ENCODE peak calls at places on chromosome 20, in eight cellular contexts. One of them, this sample, is unnamed.

GRCh38 chr20:63060057-63060991 is 53.6 kb upstream of the BHLHE23 start:
- DNase-seq in AG04450: no peak
- DNase-seq in BJ: no peak
- DNase-seq in Panc1: no peak
- DNase-seq in AG09309: peak; percentile 14
- DNase-seq in effector memory CD4-positive, alpha-beta T cell: no peak
- DNase-seq in tibial nerve: no peak
- DNase-seq in PC-9: no peak
- DNase-seq in this sample: no peak

GRCh38 chr20:37354210-37355195 is 8.6 kb downstream of the SRC start:
- DNase-seq in PC-9: no peak
- DNase-seq in BJ: no peak
- DNase-seq in AG09309: no peak
- DNase-seq in effector memory CD4-positive, alpha-beta T cell: no peak
- DNase-seq in tibial nerve: no peak
- DNase-seq in Panc1: no peak
- DNase-seq in AG04450: no peak
- DNase-seq in this sample: no peak

GRCh38 chr20:9831032-9831431 is 7.8 kb downstream of the PAK5 start:
- DNase-seq in effector memory CD4-positive, alpha-beta T cell: no peak
- DNase-seq in AG04450: no peak
- DNase-seq in BJ: no peak
- DNase-seq in PC-9: no peak
- DNase-seq in Panc1: no peak
- DNase-seq in AG09309: no peak
- DNase-seq in tibial nerve: no peak
- DNase-seq in this sample: no peak

GRCh38 chr20:34368547-34368946 is 5.5 kb downstream of the ITCH start:
- DNase-seq in BJ: no peak
- DNase-seq in effector memory CD4-positive, alpha-beta T cell: no peak
- DNase-seq in AG09309: no peak
- DNase-seq in AG04450: no peak
- DNase-seq in Panc1: no peak
- DNase-seq in tibial nerve: no peak
- DNase-seq in PC-9: no peak
- DNase-seq in this sample: no peak

GRCh38 chr20:37299718-37300529 is 10.5 kb downstream of the MANBAL start:
- DNase-seq in BJ: no peak
- DNase-seq in effector memory CD4-positive, alpha-beta T cell: no peak
- DNase-seq in PC-9: no peak
- DNase-seq in AG09309: no peak
- DNase-seq in tibial nerve: no peak
- DNase-seq in AG04450: no peak
- DNase-seq in Panc1: no peak
- DNase-seq in this sample: no peak

GRCh38 chr20:1202762-1203504 is at the start of gene C20orf202:
- DNase-seq in Panc1: no peak
- DNase-seq in effector memory CD4-positive, alpha-beta T cell: no peak
- DNase-seq in PC-9: no peak
- DNase-seq in AG09309: no peak
- DNase-seq in BJ: no peak
- DNase-seq in tibial nerve: no peak
- DNase-seq in AG04450: no peak
- DNase-seq in this sample: no peak

GRCh38 chr20:37396520-37397075 is 50.7 kb downstream of the SRC start:
- DNase-seq in tibial nerve: no peak
- DNase-seq in BJ: no peak
- DNase-seq in Panc1: no peak
- DNase-seq in AG04450: no peak
- DNase-seq in PC-9: no peak
- DNase-seq in effector memory CD4-positive, alpha-beta T cell: no peak
- DNase-seq in AG09309: no peak
- DNase-seq in this sample: no peak

GRCh38 chr20:9474835-9475413 is 39.5 kb upstream of the LAMP5 start:
- DNase-seq in tibial nerve: no peak
- DNase-seq in BJ: no peak
- DNase-seq in PC-9: no peak
- DNase-seq in AG09309: no peak
- DNase-seq in Panc1: no peak
- DNase-seq in effector memory CD4-positive, alpha-beta T cell: no peak
- DNase-seq in AG04450: no peak
- DNase-seq in this sample: no peak

GRCh38 chr20:43528258-43528875 is 20.9 kb downstream of the L3MBTL1 start:
- DNase-seq in AG09309: no peak
- DNase-seq in BJ: no peak
- DNase-seq in tibial nerve: no peak
- DNase-seq in Panc1: no peak
- DNase-seq in effector memory CD4-positive, alpha-beta T cell: no peak
- DNase-seq in AG04450: no peak
- DNase-seq in PC-9: no peak
- DNase-seq in this sample: no peak

GRCh38 chr20:64239449-64240242 is 15.9 kb upstream of the PCMTD2 start:
- DNase-seq in AG04450: no peak
- DNase-seq in PC-9: no peak
- DNase-seq in effector memory CD4-positive, alpha-beta T cell: no peak
- DNase-seq in Panc1: no peak
- DNase-seq in AG09309: no peak
- DNase-seq in tibial nerve: no peak
- DNase-seq in BJ: no peak
- DNase-seq in this sample: no peak

GRCh38 chr20:63505281-63505680 is 6.4 kb upstream of the EEF1A2 start:
- DNase-seq in BJ: no peak
- DNase-seq in effector memory CD4-positive, alpha-beta T cell: no peak
- DNase-seq in AG09309: no peak
- DNase-seq in tibial nerve: no peak
- DNase-seq in PC-9: no peak
- DNase-seq in Panc1: no peak
- DNase-seq in AG04450: no peak
- DNase-seq in this sample: no peak

GRCh38 chr20:61786230-61786629 is 279.5 kb downstream of the TAF4 start:
- DNase-seq in BJ: no peak
- DNase-seq in AG09309: no peak
- DNase-seq in AG04450: no peak
- DNase-seq in tibial nerve: no peak
- DNase-seq in Panc1: no peak
- DNase-seq in effector memory CD4-positive, alpha-beta T cell: no peak
- DNase-seq in PC-9: no peak
- DNase-seq in this sample: no peak
- H3K4me3 ChIP-seq in BJ: no peak overlapping the region
- H3K4me3 ChIP-seq in AG09309: no peak overlapping the region
- H3K4me3 ChIP-seq in AG04450: no peak overlapping the region
- H3K4me3 ChIP-seq in tibial nerve: peak overlapping the region; percentile 5
- H3K4me3 ChIP-seq in Panc1: no peak overlapping the region
- H3K4me3 ChIP-seq in effector memory CD4-positive, alpha-beta T cell: no peak overlapping the region
- H3K4me3 ChIP-seq in PC-9: no peak overlapping the region
- H3K4me3 ChIP-seq in this sample: no peak overlapping the region

GRCh38 chr20:23082846-23083552 is 3.1 kb downstream of the CD93 start:
- DNase-seq in BJ: no peak
- DNase-seq in AG04450: no peak
- DNase-seq in PC-9: no peak
- DNase-seq in Panc1: no peak
- DNase-seq in AG09309: no peak
- DNase-seq in tibial nerve: no peak
- DNase-seq in effector memory CD4-positive, alpha-beta T cell: no peak
- DNase-seq in this sample: no peak
- H3K4me3 ChIP-seq in BJ: no peak overlapping the region
- H3K4me3 ChIP-seq in AG04450: no peak overlapping the region
- H3K4me3 ChIP-seq in PC-9: no peak overlapping the region
- H3K4me3 ChIP-seq in Panc1: no peak overlapping the region
- H3K4me3 ChIP-seq in AG09309: no peak overlapping the region
- H3K4me3 ChIP-seq in tibial nerve: peak overlapping the region; percentile 47
- H3K4me3 ChIP-seq in effector memory CD4-positive, alpha-beta T cell: no peak overlapping the region
- H3K4me3 ChIP-seq in this sample: no peak overlapping the region

DNA sequence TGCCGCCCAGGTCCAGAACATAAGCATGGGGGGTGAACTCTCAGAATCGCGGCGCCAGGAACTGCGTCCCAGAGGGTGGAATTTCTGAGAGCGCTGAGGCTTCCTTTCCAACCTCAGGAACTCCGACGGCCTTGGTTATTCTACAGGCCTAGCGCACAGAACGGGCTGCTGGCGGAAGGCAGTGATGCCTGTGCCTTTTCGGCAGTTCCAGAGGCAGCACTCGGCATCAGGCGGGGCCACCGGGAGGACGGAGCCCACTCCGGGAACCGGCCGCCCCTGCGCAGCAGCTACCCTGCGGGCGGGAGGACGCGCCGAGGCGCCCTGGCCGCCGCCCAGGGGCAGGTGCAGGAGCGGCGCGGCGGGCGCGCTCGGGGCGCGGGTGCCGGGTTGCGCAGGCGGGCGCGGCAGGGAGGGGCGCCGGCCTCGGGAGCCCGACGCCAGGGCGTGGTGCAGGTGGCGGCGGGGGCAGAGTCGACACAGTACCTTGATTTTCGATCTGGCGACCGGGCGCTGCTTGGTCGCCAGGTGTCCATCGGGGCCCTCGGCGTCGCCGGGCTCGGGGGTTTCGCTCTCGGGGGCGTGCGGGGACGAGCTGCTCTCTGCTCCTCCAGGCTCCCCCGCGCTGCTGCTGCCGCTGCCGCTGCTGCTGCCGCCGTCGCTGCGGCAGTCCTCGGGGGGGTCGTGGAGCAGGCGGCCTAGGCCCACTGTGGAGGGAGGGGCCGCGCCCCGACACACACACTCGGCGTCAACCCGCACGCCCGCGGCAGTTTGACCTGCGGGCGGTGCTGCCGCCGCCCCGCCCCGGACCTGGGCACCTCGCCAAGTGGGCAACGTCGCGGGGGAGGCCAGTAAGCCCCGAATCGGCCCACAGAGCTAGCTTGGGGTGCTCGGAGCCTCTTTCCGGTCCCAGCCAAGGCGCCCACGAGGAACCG is 1.3 kb downstream of the OVOL2 start:
- DNase-seq in effector memory CD4-positive, alpha-beta T cell: no peak
- DNase-seq in PC-9: no peak
- DNase-seq in AG04450: no peak
- DNase-seq in AG09309: no peak
- DNase-seq in Panc1: no peak
- DNase-seq in tibial nerve: no peak
- DNase-seq in BJ: no peak
- DNase-seq in this sample: no peak
- H3K4me3 ChIP-seq in effector memory CD4-positive, alpha-beta T cell: peak overlapping the region; percentile 29
- H3K4me3 ChIP-seq in PC-9: peak overlapping the region; percentile 95
- H3K4me3 ChIP-seq in AG04450: no peak overlapping the region
- H3K4me3 ChIP-seq in AG09309: no peak overlapping the region
- H3K4me3 ChIP-seq in Panc1: peak overlapping the region; percentile 55
- H3K4me3 ChIP-seq in tibial nerve: peak overlapping the region; percentile 50
- H3K4me3 ChIP-seq in BJ: peak overlapping the region; percentile 5
- H3K4me3 ChIP-seq in this sample: peak overlapping the region; percentile 30

GRCh38 chr20:50491168-50491567 is 19.0 kb upstream of the PTPN1 start:
- DNase-seq in Panc1: no peak
- DNase-seq in AG09309: no peak
- DNase-seq in AG04450: no peak
- DNase-seq in effector memory CD4-positive, alpha-beta T cell: no peak
- DNase-seq in tibial nerve: no peak
- DNase-seq in PC-9: no peak
- DNase-seq in BJ: no peak
- DNase-seq in this sample: no peak
- H3K4me3 ChIP-seq in Panc1: no peak overlapping the region
- H3K4me3 ChIP-seq in AG09309: no peak overlapping the region
- H3K4me3 ChIP-seq in AG04450: no peak overlapping the region
- H3K4me3 ChIP-seq in effector memory CD4-positive, alpha-beta T cell: no peak overlapping the region
- H3K4me3 ChIP-seq in tibial nerve: no peak overlapping the region
- H3K4me3 ChIP-seq in PC-9: no peak overlapping the region
- H3K4me3 ChIP-seq in BJ: no peak overlapping the region
- H3K4me3 ChIP-seq in this sample: no peak overlapping the region

GRCh38 chr20:32021091-32021490 is 10.9 kb downstream of the CCM2L start:
- DNase-seq in effector memory CD4-positive, alpha-beta T cell: no peak
- DNase-seq in AG04450: no peak
- DNase-seq in BJ: no peak
- DNase-seq in PC-9: no peak
- DNase-seq in Panc1: no peak
- DNase-seq in tibial nerve: no peak
- DNase-seq in AG09309: no peak
- DNase-seq in this sample: no peak

GRCh38 chr20:32019563-32020463 is 9.6 kb downstream of the CCM2L start:
- DNase-seq in effector memory CD4-positive, alpha-beta T cell: no peak
- DNase-seq in AG09309: no peak
- DNase-seq in PC-9: no peak
- DNase-seq in BJ: no peak
- DNase-seq in AG04450: no peak
- DNase-seq in tibial nerve: no peak
- DNase-seq in Panc1: no peak
- DNase-seq in this sample: no peak

GRCh38 chr20:32019156-32019510 is 8.9 kb downstream of the CCM2L start:
- DNase-seq in PC-9: no peak
- DNase-seq in tibial nerve: no peak
- DNase-seq in BJ: no peak
- DNase-seq in AG09309: no peak
- DNase-seq in effector memory CD4-positive, alpha-beta T cell: no peak
- DNase-seq in Panc1: no peak
- DNase-seq in AG04450: no peak
- DNase-seq in this sample: no peak

GRCh38 chr20:32017711-32018251 is 7.5 kb downstream of the CCM2L start:
- DNase-seq in AG09309: no peak
- DNase-seq in Panc1: no peak
- DNase-seq in AG04450: no peak
- DNase-seq in tibial nerve: no peak
- DNase-seq in effector memory CD4-positive, alpha-beta T cell: peak; percentile 19
- DNase-seq in BJ: no peak
- DNase-seq in PC-9: peak; percentile 73
- DNase-seq in this sample: no peak

DNA sequence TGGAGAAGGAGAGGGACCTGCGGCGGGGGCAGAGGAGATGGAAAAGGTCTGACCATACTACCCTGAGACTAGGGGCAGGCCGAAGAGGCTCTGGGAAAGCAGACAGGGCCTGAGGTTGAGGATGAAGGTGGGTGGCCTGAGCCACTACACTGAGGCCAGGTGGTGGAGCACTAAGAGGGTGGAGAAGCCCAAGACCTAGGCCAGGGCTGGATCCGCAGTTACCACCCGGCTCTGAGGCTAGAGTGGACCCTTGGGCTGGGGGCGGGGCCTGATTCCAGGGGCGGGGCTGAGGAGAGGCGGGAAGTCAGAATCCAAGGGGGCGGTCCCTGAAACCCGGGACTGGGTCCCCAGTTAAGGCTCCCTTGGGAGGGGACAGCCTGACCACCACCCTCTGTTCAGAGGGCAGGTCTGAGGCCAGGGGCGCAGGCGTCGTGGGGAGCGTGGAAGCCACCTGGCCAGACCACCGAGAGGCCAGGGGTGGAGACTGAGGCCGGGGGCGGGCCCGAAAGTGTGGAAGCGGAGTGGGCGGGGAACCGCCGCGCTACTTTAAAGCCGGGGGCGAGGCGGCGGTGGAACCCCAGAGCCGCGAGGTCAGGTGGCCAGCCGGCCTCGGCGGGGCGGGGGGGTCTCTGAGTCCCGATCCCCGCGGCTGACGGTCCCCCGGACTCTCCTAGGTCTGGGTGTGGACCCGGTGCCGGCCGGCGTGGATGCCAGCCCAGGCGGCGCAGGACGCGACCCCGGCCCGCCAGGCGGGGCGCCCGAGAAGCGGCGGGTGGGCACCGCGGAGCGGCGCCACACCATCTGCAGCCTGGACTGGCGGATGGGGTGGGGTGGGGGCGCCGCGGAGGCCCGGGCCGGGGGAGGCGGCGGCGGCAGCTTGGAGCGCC is 8.3 kb downstream of the CCM2L start:
- DNase-seq in BJ: no peak
- DNase-seq in effector memory CD4-positive, alpha-beta T cell: peak; percentile 21
- DNase-seq in PC-9: peak; percentile 52
- DNase-seq in tibial nerve: peak; percentile 38
- DNase-seq in AG04450: no peak
- DNase-seq in Panc1: no peak
- DNase-seq in AG09309: no peak
- DNase-seq in this sample: no peak
- H3K4me3 ChIP-seq in BJ: peak overlapping the region; percentile 28
- H3K4me3 ChIP-seq in effector memory CD4-positive, alpha-beta T cell: peak overlapping the region; percentile 48
- H3K4me3 ChIP-seq in PC-9: peak overlapping the region; percentile 60
- H3K4me3 ChIP-seq in tibial nerve: peak overlapping the region; percentile 58
- H3K4me3 ChIP-seq in AG04450: peak overlapping the region; percentile 36
- H3K4me3 ChIP-seq in Panc1: peak overlapping the region; percentile 65
- H3K4me3 ChIP-seq in AG09309: no peak overlapping the region
- H3K4me3 ChIP-seq in this sample: peak overlapping the region; percentile 28